ENCODE peak calls at places on chromosomes 5 and 9, in seven cellular contexts. D, A, J, W, P, Y and E are unnamed samples. For H3K36me3, the result is how much of the 10 kb centered on the place peaks cover.

GRCh38 chr9:132412089-132412488 is 2.1 kb downstream of the CFAP77 start:
- DNase-seq in D (no peak), A (no peak), J (no peak), W (peak), P (peak), Y (no peak), E (no peak)

GRCh38 chr5:10454591-10455272 is 13.1 kb downstream of the ROPN1L start:
- DNase-seq in D (no peak), A (no peak), J (peak), W (no peak), P (no peak), Y (no peak), E (no peak)

GRCh38 chr5:107860044-107860443 is 189.3 kb upstream of the EFNA5 start:
- DNase-seq in D (no peak), A (no peak), J (no peak), W (no peak), P (no peak), Y (no peak), E (no peak)

GRCh38 chr5:135594416-135594960 is 15.7 kb upstream of the CXCL14 start:
- DNase-seq in D (no peak), A (no peak), J (no peak), W (no peak), P (no peak), Y (peak), E (no peak)

GRCh38 chr5:139652788-139653241 is 4.7 kb downstream of the CXXC5 start:
- DNase-seq in D (no peak), A (no peak), J (no peak), W (no peak), P (no peak), Y (no peak), E (no peak)

GRCh38 chr5:173429489-173430150 is 101.4 kb upstream of the STC2 start:
- DNase-seq in D (no peak), A (no peak), J (peak), W (no peak), P (no peak), Y (no peak), E (no peak)

GRCh38 chr5:91307023-91307422 is 76.1 kb downstream of the ARRDC3 start:
- DNase-seq in D (no peak), A (no peak), J (no peak), W (no peak), P (no peak), Y (no peak), E (no peak)

GRCh38 chr5:132825165-132825823 is 5.2 kb downstream of the SHROOM1 start:
- DNase-seq in D (no peak), A (no peak), J (no peak), W (peak), P (no peak), Y (no peak), E (no peak)

GRCh38 chr5:109410389-109411174 is 808 bp upstream of the PJA2 start:
- DNase-seq in D (peak), A (peak), J (peak), W (peak), P (peak), Y (peak), E (peak)

GRCh38 chr9:125461501-125462190 is 200.0 kb downstream of the GAPVD1 start:
- DNase-seq in D (no peak), A (no peak), J (peak), W (no peak), P (no peak), Y (no peak), E (no peak)
- H3K36me3 ChIP-seq in D (under half), A (under half), J (under half), W (under half), P (under half), Y (under half), E (under half)

GRCh38 chr9:120484162-120484561 is 95.8 kb downstream of the CDK5RAP2 start:
- DNase-seq in D (no peak), A (no peak), J (no peak), W (no peak), P (no peak), Y (no peak), E (no peak)
- H3K36me3 ChIP-seq in D (under half), A (under half), J (under half), W (under half), P (half or more), Y (under half), E (under half)

DNA sequence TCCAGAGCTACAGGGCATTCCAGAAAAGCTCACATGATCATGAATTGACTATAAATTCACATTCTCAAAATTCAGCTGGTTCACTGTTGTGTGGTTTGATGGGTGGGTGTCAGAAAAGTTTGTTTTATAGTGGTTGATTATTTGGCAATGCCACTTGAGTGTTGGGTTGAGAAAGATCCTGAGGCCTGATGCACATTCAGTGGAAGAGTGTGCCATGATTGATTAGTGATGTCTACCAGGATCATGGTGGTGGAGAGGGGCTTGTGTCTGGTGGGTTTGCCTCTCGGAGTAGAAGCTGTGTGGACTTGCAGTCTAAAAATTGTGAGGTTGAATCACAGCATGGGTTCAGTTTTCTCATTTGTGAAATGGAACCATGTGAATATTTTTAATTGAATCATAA is 2.0 kb downstream of the NDUFS6 start:
- DNase-seq in D (no peak), A (no peak), J (no peak), W (no peak), P (no peak), Y (no peak), E (no peak)
- H3K36me3 ChIP-seq in D (under half), A (half or more), J (under half), W (under half), P (half or more), Y (under half), E (half or more)

GRCh38 chr9:109051733-109052132 is 38.4 kb upstream of the CTNNAL1 start:
- DNase-seq in D (no peak), A (no peak), J (no peak), W (no peak), P (no peak), Y (no peak), E (no peak)

GRCh38 chr9:109048822-109049221 is 35.5 kb upstream of the CTNNAL1 start:
- DNase-seq in D (no peak), A (no peak), J (no peak), W (no peak), P (no peak), Y (no peak), E (no peak)

GRCh38 chr9:109047259-109047658 is 34.0 kb upstream of the CTNNAL1 start:
- DNase-seq in D (no peak), A (peak), J (no peak), W (no peak), P (no peak), Y (no peak), E (no peak)

GRCh38 chr9:109050444-109050843 is 37.1 kb upstream of the CTNNAL1 start:
- DNase-seq in D (no peak), A (no peak), J (no peak), W (no peak), P (no peak), Y (no peak), E (no peak)

DNA sequence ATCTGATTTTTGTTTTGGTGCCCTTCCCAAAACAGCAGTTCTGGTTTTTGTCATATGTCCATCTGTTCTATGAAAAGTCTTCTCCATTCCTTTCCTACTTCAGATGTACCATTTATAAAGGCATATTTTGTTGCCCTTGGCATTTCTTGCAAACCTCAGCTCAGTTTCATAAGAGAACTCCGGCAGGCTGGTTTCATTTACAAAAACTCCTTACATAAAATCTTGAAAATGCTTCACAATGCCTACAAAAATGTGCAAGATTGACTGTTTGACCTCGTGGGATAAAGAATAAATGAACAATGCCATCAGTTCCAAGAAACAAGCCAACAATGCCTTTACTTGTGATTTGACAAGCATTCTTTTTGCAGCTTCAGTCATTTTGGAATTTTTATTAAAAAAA is 39.1 kb upstream of the CTNNAL1 start:
- DNase-seq in D (no peak), A (no peak), J (peak), W (no peak), P (no peak), Y (no peak), E (no peak)
- H3K36me3 ChIP-seq in D (under half), A (under half), J (under half), W (under half), P (half or more), Y (under half), E (half or more)